ENCODE peak calls at places on chromosomes 5 and 9, in five cellular contexts. K is gastrocnemius medialis; C is natural killer cell; Y is astrocyte of the cerebellum; I is activated CD8-positive, alpha-beta T cell treated with anti-CD3 and anti-CD28 coated beads for 36 hours. B is an unnamed sample.

GRCh38 chr5:104512063-104512798 is 949.6 kb upstream of the NUDT12 start:
- DNase-seq in I (no peak), C (no peak), Y (no peak), K (no peak), B (no peak)

GRCh38 chr5:33049298-33049697 is 338.2 kb downstream of the NPR3 start:
- DNase-seq in C (no peak), Y (no peak), K (no peak), I (no peak), B (no peak)

GRCh38 chr9:97441729-97442128 is 29.8 kb downstream of the TDRD7 start:
- DNase-seq in Y (no peak), I (no peak), K (no peak), C (no peak), B (no peak)

GRCh38 chr5:180460834-180461233 is 33.3 kb upstream of the CNOT6 start:
- DNase-seq in C (no peak), I (no peak), K (no peak), Y (no peak), B (no peak)

GRCh38 chr9:33447404-33448158 is at the start of gene AQP3:
- DNase-seq in K (peak), I (peak), C (peak), Y (no peak), B (no peak)

GRCh38 chr9:129264388-129264787 is 86.3 kb upstream of the IER5L start:
- DNase-seq in C (no peak), Y (no peak), K (no peak), I (no peak), B (no peak)

GRCh38 chr5:38556115-38556598 is 289 bp downstream of the LIFR start:
- DNase-seq in K (peak), C (no peak), I (peak), Y (no peak), B (no peak)

GRCh38 chr9:97468658-97469448 is 32.6 kb upstream of the TMOD1 start:
- DNase-seq in K (peak), C (no peak), I (peak), Y (peak), B (no peak)

GRCh38 chr5:10157085-10157669 is 92.5 kb downstream of the ATPSCKMT start:
- DNase-seq in Y (no peak), C (no peak), K (no peak), I (no peak), B (no peak)

GRCh38 chr5:75460947-75461346 is 50.5 kb downstream of the CERT1 start:
- DNase-seq in K (no peak), Y (no peak), I (no peak), C (no peak), B (no peak)

GRCh38 chr5:53173083-53173482 is 63.5 kb upstream of the MOCS2 start:
- DNase-seq in I (no peak), C (no peak), Y (no peak), K (no peak), B (no peak)

GRCh38 chr9:111399772-111400563 is 69.9 kb upstream of the OR2K2 start:
- DNase-seq in K (no peak), C (no peak), I (peak), Y (no peak), B (no peak)

GRCh38 chr5:108398964-108399363 is 17.1 kb upstream of the FBXL17 start:
- DNase-seq in K (no peak), C (no peak), I (peak), Y (no peak), B (no peak)

GRCh38 chr9:75087279-75087823 is 604 bp downstream of the NMRK1 start:
- DNase-seq in Y (no peak), I (peak), K (peak), C (peak), B (no peak)

GRCh38 chr5:77133061-77133758 is 46.1 kb upstream of the ZBED3 start:
- DNase-seq in K (peak), I (no peak), C (no peak), Y (peak), B (no peak)

GRCh38 chr9:13915591-13916301 is 398.2 kb downstream of the NFIB start:
- DNase-seq in Y (no peak), I (no peak), K (no peak), C (no peak), B (no peak)

GRCh38 chr5:1321576-1321975 is 23.3 kb downstream of the CLPTM1L start:
- DNase-seq in Y (no peak), K (no peak), I (no peak), C (peak), B (peak)

GRCh38 chr5:67404261-67405100 is 207.9 kb upstream of the CD180 start:
- DNase-seq in Y (no peak), C (no peak), I (no peak), K (no peak), B (no peak)

GRCh38 chr5:58094031-58094430 is 365.9 kb downstream of the PLK2 start:
- DNase-seq in C (no peak), I (peak), K (no peak), Y (no peak), B (no peak)

GRCh38 chr5:96177303-96177869 is 215.7 kb upstream of the ELL2 start:
- DNase-seq in I (no peak), K (no peak), Y (peak), C (no peak), B (no peak)

GRCh38 chr5:96176022-96176421 is 214.4 kb upstream of the ELL2 start:
- DNase-seq in C (no peak), Y (no peak), I (no peak), K (no peak), B (no peak)

GRCh38 chr5:96180684-96181083 is 219.0 kb upstream of the ELL2 start:
- DNase-seq in K (no peak), I (no peak), Y (no peak), C (no peak), B (no peak)

GRCh38 chr5:96172436-96172835 is 210.8 kb upstream of the ELL2 start:
- DNase-seq in C (no peak), Y (peak), K (no peak), I (no peak), B (no peak)

GRCh38 chr5:96175090-96175489 is 213.4 kb upstream of the ELL2 start:
- DNase-seq in Y (no peak), C (no peak), I (no peak), K (no peak), B (no peak)
- TF ChIP-seq CTCF in Y (peak), C (no peak), I (no peak), K (no peak), B (peak)

GRCh38 chr9:124535846-124536245 is 28.6 kb upstream of the NR5A1 start:
- DNase-seq in K (no peak), I (no peak), C (no peak), Y (no peak), B (no peak)

GRCh38 chr9:124531115-124531514 is 23.9 kb upstream of the NR5A1 start:
- DNase-seq in C (no peak), Y (no peak), K (no peak), I (no peak), B (no peak)

GRCh38 chr9:124537926-124538325 is 30.7 kb upstream of the NR5A1 start:
- DNase-seq in C (no peak), K (no peak), I (no peak), Y (no peak), B (no peak)

GRCh38 chr9:124530216-124530615 is 23.0 kb upstream of the NR5A1 start:
- DNase-seq in C (no peak), I (no peak), K (no peak), Y (no peak), B (no peak)

DNA sequence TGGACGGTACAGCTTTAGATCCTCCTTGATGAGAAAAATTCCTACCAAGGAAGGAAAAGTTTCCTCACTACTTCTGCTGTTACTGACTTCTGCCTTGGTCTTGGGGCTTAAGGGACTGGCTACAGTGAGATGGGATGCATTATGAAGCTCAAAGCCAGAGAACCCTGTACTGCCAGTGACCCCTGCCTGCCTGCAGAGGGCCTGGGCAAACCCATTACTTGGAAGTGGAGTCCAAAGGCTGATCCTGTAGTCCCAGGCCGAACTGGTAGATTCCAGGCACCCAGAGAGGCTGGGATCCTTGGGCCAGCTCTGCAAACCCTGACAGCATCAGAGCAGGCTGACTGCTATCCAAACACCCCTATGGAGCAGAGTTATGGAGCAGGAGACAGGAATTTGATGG is 25.7 kb upstream of the NR5A1 start:
- DNase-seq in I (no peak), Y (no peak), C (no peak), K (no peak), B (no peak)
- TF ChIP-seq CTCF in I (no peak), Y (peak), C (no peak), K (no peak), B (no peak)

GRCh38 chr9:131872006-131872405 is 132.1 kb upstream of the RAPGEF1 start:
- DNase-seq in C (no peak), Y (no peak), I (no peak), K (no peak), B (no peak)
- TF ChIP-seq CTCF in C (no peak), Y (peak), I (no peak), K (no peak), B (peak)

GRCh38 chr5:14871573-14872069 is at the start of gene ANKH:
- DNase-seq in K (peak), Y (peak), I (peak), C (peak), B (peak)

GRCh38 chr5:14871084-14871572 is 450 bp downstream of the ANKH start:
- DNase-seq in Y (no peak), C (no peak), K (peak), I (peak), B (peak)

GRCh38 chr5:14869286-14870164 is 2.1 kb downstream of the ANKH start:
- DNase-seq in Y (no peak), C (no peak), K (no peak), I (peak), B (no peak)

GRCh38 chr5:14868771-14869170 is 2.8 kb downstream of the ANKH start:
- DNase-seq in C (no peak), Y (no peak), I (no peak), K (no peak), B (no peak)

GRCh38 chr5:14870347-14871083 is 1.1 kb downstream of the ANKH start:
- DNase-seq in C (no peak), K (peak), Y (no peak), I (peak), B (no peak)
- TF ChIP-seq CTCF in C (no peak), K (no peak), Y (peak), I (no peak), B (no peak)

GRCh38 chr9:95103385-95104087 is 214.0 kb downstream of the FANCC start:
- DNase-seq in K (peak), I (no peak), C (no peak), Y (no peak), B (no peak)
- TF ChIP-seq CTCF in K (no peak), I (no peak), C (no peak), Y (peak), B (no peak)

DNA sequence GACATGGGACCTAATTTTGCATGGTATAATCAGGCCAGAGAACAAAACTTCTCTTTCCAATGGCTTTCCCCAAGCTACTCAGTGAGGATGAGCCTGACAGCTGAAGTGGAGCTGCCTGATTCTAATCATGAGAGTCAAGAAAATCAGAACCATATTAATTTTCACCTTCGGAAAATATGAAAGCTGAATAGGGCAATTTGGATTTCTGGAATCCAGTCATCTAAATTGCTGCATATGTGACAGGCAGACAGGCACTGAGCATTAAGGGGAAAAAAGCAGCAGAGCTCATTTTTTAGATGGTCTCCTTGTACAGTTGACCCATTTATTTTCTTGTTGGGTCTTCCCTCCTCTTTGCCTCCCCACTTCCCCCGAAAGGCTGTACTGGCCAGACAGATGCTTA is 175.0 kb downstream of the DCP2 start:
- DNase-seq in I (no peak), Y (no peak), K (no peak), C (no peak), B (no peak)
- TF ChIP-seq CTCF in I (no peak), Y (no peak), K (no peak), C (no peak), B (no peak)

DNA sequence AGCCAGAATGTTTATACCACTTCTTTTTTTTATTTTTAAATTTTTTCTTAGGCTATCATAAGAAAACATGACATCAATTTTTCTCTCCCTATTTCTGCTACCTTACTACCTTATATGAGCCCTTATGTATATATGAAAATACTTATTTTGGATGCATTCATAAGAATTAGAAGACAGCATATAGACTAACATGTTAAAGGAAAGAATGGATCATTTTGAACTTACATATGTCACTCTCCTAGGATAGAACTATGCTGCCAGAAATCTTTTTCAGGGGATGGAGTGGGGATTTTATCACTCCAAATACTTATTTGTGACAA is 51.8 kb downstream of the SNX24 start:
- DNase-seq in Y (no peak), I (no peak), K (no peak), C (no peak), B (no peak)
- TF ChIP-seq CTCF in Y (no peak), I (no peak), K (no peak), C (no peak), B (peak)

DNA sequence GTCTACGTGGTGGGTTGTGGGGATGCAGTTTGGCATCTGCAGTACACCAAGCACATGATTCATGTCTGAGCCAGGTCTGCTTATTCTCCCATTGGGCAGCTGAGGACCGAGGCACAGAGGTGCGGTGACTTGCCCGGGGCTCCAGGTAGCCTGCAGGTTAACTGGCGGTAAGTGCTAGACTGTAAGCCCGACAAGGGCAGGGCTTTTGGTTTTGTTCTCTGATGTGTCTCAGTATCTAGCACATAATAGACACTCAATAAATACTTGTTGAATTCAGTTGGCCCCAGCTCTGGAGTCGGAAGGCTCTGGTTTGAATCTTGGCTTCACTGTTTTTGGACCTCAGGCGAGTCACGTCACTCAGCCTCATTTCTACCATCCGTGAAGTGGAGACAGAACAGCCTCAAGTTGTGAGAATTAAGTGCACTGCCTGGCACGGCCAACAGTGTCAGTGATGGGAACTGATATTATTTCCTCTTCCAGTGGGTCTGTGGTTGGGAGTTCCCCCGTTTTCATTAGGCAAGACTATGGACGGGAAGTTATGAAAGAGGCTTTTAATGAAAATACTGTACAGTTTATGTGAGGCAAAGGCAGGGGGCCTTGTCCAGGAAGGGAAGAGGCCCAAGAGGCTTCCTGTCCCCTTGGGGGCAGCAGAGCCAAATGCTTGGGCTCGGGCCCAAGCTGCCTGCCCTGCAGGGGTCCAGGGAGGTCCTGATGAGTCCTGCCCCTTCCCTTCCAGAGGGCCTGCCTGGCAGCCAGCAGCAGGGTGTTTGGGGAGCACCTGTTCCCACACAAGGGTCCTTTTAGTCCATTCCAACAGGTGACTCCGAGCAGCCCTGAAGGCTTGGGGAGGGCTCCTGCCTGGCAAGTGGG is 3.3 kb downstream of the PRELID1 start:
- DNase-seq in Y (no peak), K (no peak), C (no peak), I (no peak), B (peak)
- TF ChIP-seq CTCF in Y (no peak), K (no peak), C (no peak), I (no peak), B (peak)

GRCh38 chr5:5207832-5208231 is 67.7 kb downstream of the ADAMTS16 start:
- DNase-seq in I (no peak), C (no peak), Y (no peak), K (no peak), B (no peak)
- TF ChIP-seq CTCF in I (no peak), C (no peak), Y (no peak), K (no peak), B (no peak)